ENCODE peak calls at places on chromosomes 6 and 20, in eight cellular contexts. E is mesendoderm, S is testis, U is A549, A is hepatocyte, T is mammary epithelial cell, K is cardiac muscle cell, Z is endothelial cell of umbilical vein. W is an unnamed sample.
A peak's percentile ranks its signal among the peaks of the same experiment; 100 is the strongest.

GRCh38 chr6:157457787-157458186 is 76.8 kb downstream of the ZDHHC14 start:
- DNase-seq in E (no peak), S (no peak), U (no peak), A (no peak), T (no peak), K (no peak), Z (no peak), W (no peak)

GRCh38 chr6:106397441-106397840 is 36.9 kb downstream of the CRYBG1 start:
- DNase-seq in E (no peak), S (no peak), U (no peak), A (no peak), T (no peak), K (no peak), Z (no peak), W (no peak)

GRCh38 chr20:36499211-36499610 is 42.1 kb upstream of the MYL9 start:
- DNase-seq in E (no peak), S (no peak), U (no peak), A (no peak), T (no peak), K (no peak), Z (no peak), W (no peak)

GRCh38 chr6:84825461-84825860 is 61.1 kb upstream of the TBX18 start:
- DNase-seq in E (no peak), S (no peak), U (no peak), A (peak; percentile 14), T (peak; percentile 91), K (no peak), Z (peak; percentile 85), W (no peak)

GRCh38 chr6:28709478-28710349 is 184.0 kb downstream of the GPX5 start:
- DNase-seq in E (peak; percentile 88), S (no peak), U (peak; percentile 11), A (no peak), T (peak; percentile 37), K (no peak), Z (no peak), W (no peak)

GRCh38 chr6:136092897-136093296 is 157.2 kb downstream of the MTFR2 start:
- DNase-seq in E (no peak), S (no peak), U (no peak), A (no peak), T (no peak), K (no peak), Z (no peak), W (no peak)

GRCh38 chr6:147204060-147204785 is at the start of gene STXBP5:
- DNase-seq in E (peak; percentile 73), S (peak; percentile 72), U (no peak), A (peak; percentile 73), T (peak; percentile 57), K (peak; percentile 64), Z (peak; percentile 64), W (peak; percentile 63)

GRCh38 chr6:167399051-167399387 is 74.1 kb downstream of the TTLL2 start:
- DNase-seq in E (no peak), S (no peak), U (no peak), A (no peak), T (no peak), K (no peak), Z (no peak), W (no peak)

GRCh38 chr20:45153756-45154155 is 20.9 kb upstream of the PI3 start:
- DNase-seq in E (no peak), S (no peak), U (no peak), A (no peak), T (no peak), K (no peak), Z (no peak), W (no peak)

GRCh38 chr20:47204008-47204745 is 152.3 kb downstream of the ZMYND8 start:
- DNase-seq in E (peak; percentile 35), S (no peak), U (no peak), A (no peak), T (peak; percentile 93), K (no peak), Z (no peak), W (no peak)

GRCh38 chr20:47205577-47206123 is 150.8 kb downstream of the ZMYND8 start:
- DNase-seq in E (peak; percentile 69), S (peak; percentile 69), U (peak; percentile 36), A (peak; percentile 49), T (peak; percentile 35), K (peak; percentile 34), Z (peak; percentile 64), W (peak; percentile 38)

GRCh38 chr20:47202765-47203667 is 153.5 kb downstream of the ZMYND8 start:
- DNase-seq in E (no peak), S (no peak), U (no peak), A (no peak), T (no peak), K (no peak), Z (no peak), W (no peak)

GRCh38 chr20:47206962-47207641 is 149.4 kb downstream of the ZMYND8 start:
- DNase-seq in E (no peak), S (peak; percentile 61), U (no peak), A (no peak), T (no peak), K (no peak), Z (no peak), W (no peak)

DNA sequence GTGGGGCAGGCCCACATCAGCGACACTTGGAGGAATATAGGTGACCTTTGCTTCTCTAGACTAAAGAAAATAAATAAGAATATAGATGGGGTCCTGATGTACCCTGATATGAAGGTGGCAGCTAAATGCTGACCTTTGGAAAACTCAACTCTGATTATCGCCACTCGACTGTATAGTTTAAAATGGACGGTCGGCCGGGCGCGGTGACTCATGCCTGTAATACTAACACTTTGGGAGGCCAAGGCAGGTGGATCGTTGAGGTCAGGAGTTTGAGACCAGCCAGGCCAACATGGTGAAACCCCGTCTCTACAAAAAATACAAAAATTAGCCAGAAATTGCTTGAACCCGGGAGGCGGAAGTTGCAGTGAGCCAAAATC is 151.8 kb downstream of the ZMYND8 start:
- DNase-seq in E (no peak), S (no peak), U (no peak), A (no peak), T (no peak), K (no peak), Z (no peak), W (no peak)
- H3K4me1 ChIP-seq in E (peaks cover 3% of the 10 kb centered on the region), S (peaks cover 8% of the 10 kb centered on the region), U (peaks cover 24% of the 10 kb centered on the region), A (peaks cover 3% of the 10 kb centered on the region), T (peaks cover 14% of the 10 kb centered on the region), K (no peaks in the 10 kb centered on the region), Z (peaks cover 7% of the 10 kb centered on the region), W (no peaks in the 10 kb centered on the region)

GRCh38 chr6:44706011-44706410 is 318.5 kb downstream of the CDC5L start:
- DNase-seq in E (no peak), S (no peak), U (no peak), A (no peak), T (no peak), K (no peak), Z (no peak), W (no peak)

GRCh38 chr6:44705611-44706010 is 318.1 kb downstream of the CDC5L start:
- DNase-seq in E (no peak), S (no peak), U (no peak), A (no peak), T (no peak), K (no peak), Z (no peak), W (no peak)

GRCh38 chr6:44701637-44702101 is 314.2 kb downstream of the CDC5L start:
- DNase-seq in E (peak; percentile 64), S (no peak), U (no peak), A (no peak), T (no peak), K (no peak), Z (no peak), W (no peak)

GRCh38 chr6:44702292-44702691 is 314.8 kb downstream of the CDC5L start:
- DNase-seq in E (no peak), S (peak; percentile 28), U (no peak), A (no peak), T (no peak), K (no peak), Z (no peak), W (no peak)

DNA sequence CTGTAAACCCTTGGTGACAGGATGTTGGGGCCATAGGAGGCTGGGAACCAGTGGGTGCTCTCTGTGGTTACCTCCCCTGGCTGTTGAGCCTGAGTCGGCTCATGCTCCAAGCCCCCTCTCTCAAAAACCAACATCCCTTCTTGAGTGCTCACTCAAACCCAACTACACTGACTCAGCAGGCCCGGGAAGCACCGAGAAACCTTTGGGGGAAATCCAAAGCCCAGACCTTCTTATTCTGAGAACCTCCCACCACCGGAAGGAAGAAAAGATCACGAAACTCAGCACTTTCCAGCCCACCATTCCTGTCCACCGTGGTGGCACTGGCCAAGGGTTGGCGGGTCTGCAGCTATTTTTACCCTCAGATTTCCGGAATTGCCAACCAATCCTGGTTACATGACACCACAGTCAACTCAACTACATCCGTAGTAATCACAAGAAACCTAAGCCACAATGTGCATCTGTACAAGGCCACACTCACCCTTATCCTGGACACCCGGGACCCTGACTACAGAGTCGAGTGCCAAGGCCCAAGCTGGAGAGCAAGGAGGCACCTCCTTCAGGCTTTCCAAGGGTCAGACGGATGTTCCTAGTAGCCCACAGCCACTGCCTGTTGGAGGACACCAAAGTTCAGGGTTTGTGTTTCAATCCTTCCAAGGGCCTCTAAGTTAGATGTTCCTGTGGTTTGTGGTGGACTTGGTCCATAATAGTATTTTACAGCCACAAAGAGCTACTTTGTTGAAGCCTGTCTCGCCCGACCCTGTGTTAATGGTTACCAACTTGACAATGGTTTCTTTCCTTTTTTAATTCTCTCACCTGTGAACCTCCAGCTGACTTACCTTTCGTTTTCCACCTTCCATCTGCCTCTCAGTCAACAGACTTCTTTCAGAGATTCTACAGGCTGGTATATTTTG is 317.0 kb downstream of the CDC5L start:
- DNase-seq in E (no peak), S (no peak), U (no peak), A (no peak), T (no peak), K (no peak), Z (no peak), W (no peak)
- H3K4me1 ChIP-seq in E (peaks cover 2% of the 10 kb centered on the region), S (no peaks in the 10 kb centered on the region), U (no peaks in the 10 kb centered on the region), A (no peaks in the 10 kb centered on the region), T (no peaks in the 10 kb centered on the region), K (no peaks in the 10 kb centered on the region), Z (no peaks in the 10 kb centered on the region), W (no peaks in the 10 kb centered on the region)

GRCh38 chr6:52666523-52666922 is 4.4 kb upstream of the TMEM14A start:
- DNase-seq in E (no peak), S (no peak), U (no peak), A (no peak), T (no peak), K (no peak), Z (no peak), W (no peak)
- H3K4me1 ChIP-seq in E (peaks cover 14% of the 10 kb centered on the region), S (peaks cover 15% of the 10 kb centered on the region), U (peaks cover 16% of the 10 kb centered on the region), A (peaks cover 11% of the 10 kb centered on the region), T (peaks cover 25% of the 10 kb centered on the region), K (peaks cover 4% of the 10 kb centered on the region), Z (peaks cover 22% of the 10 kb centered on the region), W (peaks cover 30% of the 10 kb centered on the region)

GRCh38 chr6:108565893-108566292 is 5.2 kb downstream of the FOXO3 start:
- DNase-seq in E (no peak), S (peak; percentile 60), U (no peak), A (no peak), T (peak; percentile 52), K (no peak), Z (peak; percentile 69), W (peak; percentile 36)

GRCh38 chr6:108566406-108566805 is 5.7 kb downstream of the FOXO3 start:
- DNase-seq in E (no peak), S (no peak), U (no peak), A (no peak), T (no peak), K (no peak), Z (no peak), W (no peak)

GRCh38 chr6:108570518-108570917 is 9.8 kb downstream of the FOXO3 start:
- DNase-seq in E (no peak), S (no peak), U (no peak), A (no peak), T (no peak), K (no peak), Z (no peak), W (no peak)

GRCh38 chr6:108565091-108565766 is 4.5 kb downstream of the FOXO3 start:
- DNase-seq in E (no peak), S (no peak), U (no peak), A (no peak), T (peak; percentile 70), K (no peak), Z (peak; percentile 33), W (no peak)

GRCh38 chr6:108568101-108568500 is 7.4 kb downstream of the FOXO3 start:
- DNase-seq in E (no peak), S (no peak), U (no peak), A (no peak), T (no peak), K (no peak), Z (no peak), W (no peak)
- H3K4me1 ChIP-seq in E (peaks cover 4% of the 10 kb centered on the region), S (peaks cover 25% of the 10 kb centered on the region), U (peaks cover 23% of the 10 kb centered on the region), A (peaks cover 27% of the 10 kb centered on the region), T (peaks cover 39% of the 10 kb centered on the region), K (peaks cover 14% of the 10 kb centered on the region), Z (peaks cover 34% of the 10 kb centered on the region), W (peaks cover 27% of the 10 kb centered on the region)

W was measured in transverse colon.